ENCODE peak calls at places on chromosomes 12 and 14, in five cellular contexts. One of them, this sample, is unnamed.

GRCh38 chr12:2027379-2027778 is 23.1 kb upstream of the DCP1B start:
- DNase-seq in progenitor cell of endocrine pancreas: no peak
- DNase-seq in lung: no peak
- DNase-seq in HuH-7.5: no peak
- DNase-seq in nephron progenitor cell: no peak
- DNase-seq in this sample: no peak

GRCh38 chr12:58443273-58443980 is 476.9 kb downstream of the LRIG3 start:
- DNase-seq in progenitor cell of endocrine pancreas: no peak
- DNase-seq in nephron progenitor cell: no peak
- DNase-seq in HuH-7.5: no peak
- DNase-seq in lung: no peak
- DNase-seq in this sample: no peak

GRCh38 chr14:90452366-90452765 is 55.5 kb downstream of the CALM1 start:
- DNase-seq in HuH-7.5: no peak
- DNase-seq in progenitor cell of endocrine pancreas: no peak
- DNase-seq in lung: no peak
- DNase-seq in nephron progenitor cell: no peak
- DNase-seq in this sample: no peak

GRCh38 chr14:35400707-35401421 is 3.7 kb downstream of the NFKBIA start:
- DNase-seq in lung: no peak
- DNase-seq in progenitor cell of endocrine pancreas: no peak
- DNase-seq in HuH-7.5: no peak
- DNase-seq in nephron progenitor cell: no peak
- DNase-seq in this sample: no peak

GRCh38 chr14:99241314-99242035 is 30.5 kb downstream of the BCL11B start:
- DNase-seq in nephron progenitor cell: no peak
- DNase-seq in HuH-7.5: no peak
- DNase-seq in progenitor cell of endocrine pancreas: no peak
- DNase-seq in lung: no peak
- DNase-seq in this sample: no peak

GRCh38 chr12:48810817-48811453 is 7.4 kb upstream of the CACNB3 start:
- DNase-seq in nephron progenitor cell: no peak
- DNase-seq in HuH-7.5: no peak
- DNase-seq in progenitor cell of endocrine pancreas: no peak
- DNase-seq in lung: no peak
- DNase-seq in this sample: no peak

GRCh38 chr14:80425686-80426085 is 214.4 kb upstream of the DIO2 start:
- DNase-seq in progenitor cell of endocrine pancreas: no peak
- DNase-seq in nephron progenitor cell: no peak
- DNase-seq in lung: no peak
- DNase-seq in HuH-7.5: no peak
- DNase-seq in this sample: no peak

GRCh38 chr12:111596985-111597730 is 2.0 kb downstream of the ATXN2 start:
- DNase-seq in nephron progenitor cell: peak
- DNase-seq in lung: peak
- DNase-seq in HuH-7.5: peak
- DNase-seq in progenitor cell of endocrine pancreas: no peak
- DNase-seq in this sample: peak

GRCh38 chr14:27688823-27689444 is 1077.7 kb upstream of the FOXG1 start:
- DNase-seq in progenitor cell of endocrine pancreas: no peak
- DNase-seq in nephron progenitor cell: no peak
- DNase-seq in HuH-7.5: no peak
- DNase-seq in lung: no peak
- DNase-seq in this sample: no peak

GRCh38 chr12:100348657-100349454 is 8.0 kb upstream of the SLC17A8 start:
- DNase-seq in HuH-7.5: peak
- DNase-seq in progenitor cell of endocrine pancreas: no peak
- DNase-seq in nephron progenitor cell: no peak
- DNase-seq in lung: no peak
- DNase-seq in this sample: no peak

GRCh38 chr12:32211769-32212156 is 105.1 kb downstream of the BICD1 start:
- DNase-seq in HuH-7.5: no peak
- DNase-seq in lung: no peak
- DNase-seq in progenitor cell of endocrine pancreas: no peak
- DNase-seq in nephron progenitor cell: no peak
- DNase-seq in this sample: no peak

GRCh38 chr14:99728981-99729451 is 44.9 kb downstream of the CYP46A1 start:
- DNase-seq in lung: no peak
- DNase-seq in progenitor cell of endocrine pancreas: no peak
- DNase-seq in HuH-7.5: no peak
- DNase-seq in nephron progenitor cell: no peak
- DNase-seq in this sample: no peak

GRCh38 chr12:51162217-51162616 is 10.7 kb downstream of the TFCP2 start:
- DNase-seq in progenitor cell of endocrine pancreas: no peak
- DNase-seq in nephron progenitor cell: no peak
- DNase-seq in HuH-7.5: no peak
- DNase-seq in lung: no peak
- DNase-seq in this sample: no peak

GRCh38 chr14:71716371-71716770 is 215.9 kb upstream of the RGS6 start:
- DNase-seq in lung: no peak
- DNase-seq in nephron progenitor cell: no peak
- DNase-seq in progenitor cell of endocrine pancreas: no peak
- DNase-seq in HuH-7.5: no peak
- DNase-seq in this sample: no peak

GRCh38 chr14:65946494-65946893 is 534.0 kb downstream of the FUT8 start:
- DNase-seq in lung: no peak
- DNase-seq in HuH-7.5: no peak
- DNase-seq in nephron progenitor cell: peak
- DNase-seq in progenitor cell of endocrine pancreas: no peak
- DNase-seq in this sample: no peak

GRCh38 chr12:121465921-121466799 is 66.2 kb downstream of the RNF34 start:
- DNase-seq in HuH-7.5: peak
- DNase-seq in lung: no peak
- DNase-seq in nephron progenitor cell: peak
- DNase-seq in progenitor cell of endocrine pancreas: no peak
- DNase-seq in this sample: peak

GRCh38 chr12:75550401-75550851 is 39.0 kb upstream of the KRR1 start:
- DNase-seq in progenitor cell of endocrine pancreas: no peak
- DNase-seq in HuH-7.5: no peak
- DNase-seq in nephron progenitor cell: no peak
- DNase-seq in lung: no peak
- DNase-seq in this sample: peak

GRCh38 chr14:91246051-91246852 is 1.7 kb upstream of the GPR68 start:
- DNase-seq in lung: no peak
- DNase-seq in HuH-7.5: no peak
- DNase-seq in nephron progenitor cell: no peak
- DNase-seq in progenitor cell of endocrine pancreas: no peak
- DNase-seq in this sample: no peak

GRCh38 chr14:67059576-67059975 is 129.7 kb upstream of the GARIN2 start:
- DNase-seq in nephron progenitor cell: no peak
- DNase-seq in HuH-7.5: no peak
- DNase-seq in progenitor cell of endocrine pancreas: no peak
- DNase-seq in lung: no peak
- DNase-seq in this sample: no peak

GRCh38 chr12:105506678-105507310 is 176.3 kb downstream of the C12orf75 start:
- DNase-seq in HuH-7.5: no peak
- DNase-seq in nephron progenitor cell: no peak
- DNase-seq in progenitor cell of endocrine pancreas: no peak
- DNase-seq in lung: no peak
- DNase-seq in this sample: no peak

GRCh38 chr12:83848702-83849101 is 1063.9 kb downstream of the SLC6A15 start:
- DNase-seq in progenitor cell of endocrine pancreas: no peak
- DNase-seq in nephron progenitor cell: no peak
- DNase-seq in lung: no peak
- DNase-seq in HuH-7.5: no peak
- DNase-seq in this sample: no peak

GRCh38 chr12:7093892-7094291 is 1.6 kb upstream of the C1R start:
- DNase-seq in lung: no peak
- DNase-seq in HuH-7.5: no peak
- DNase-seq in nephron progenitor cell: no peak
- DNase-seq in progenitor cell of endocrine pancreas: no peak
- DNase-seq in this sample: no peak

GRCh38 chr14:88535813-88536212 is 19.0 kb downstream of the PTPN21 start:
- DNase-seq in nephron progenitor cell: no peak
- DNase-seq in progenitor cell of endocrine pancreas: no peak
- DNase-seq in lung: no peak
- DNase-seq in HuH-7.5: no peak
- DNase-seq in this sample: no peak

GRCh38 chr14:24159777-24160498 is 1.1 kb upstream of the IRF9 start:
- DNase-seq in lung: no peak
- DNase-seq in progenitor cell of endocrine pancreas: no peak
- DNase-seq in HuH-7.5: no peak
- DNase-seq in nephron progenitor cell: no peak
- DNase-seq in this sample: no peak

GRCh38 chr12:29552324-29552927 is 54.9 kb upstream of the OVCH1 start:
- DNase-seq in nephron progenitor cell: peak
- DNase-seq in HuH-7.5: no peak
- DNase-seq in lung: peak
- DNase-seq in progenitor cell of endocrine pancreas: peak
- DNase-seq in this sample: peak

GRCh38 chr12:116959845-116960514 is 49.2 kb downstream of the FBXW8 start:
- DNase-seq in lung: no peak
- DNase-seq in nephron progenitor cell: no peak
- DNase-seq in HuH-7.5: no peak
- DNase-seq in progenitor cell of endocrine pancreas: no peak
- DNase-seq in this sample: no peak

GRCh38 chr14:94036328-94037167 is 10.4 kb downstream of the OTUB2 start:
- DNase-seq in progenitor cell of endocrine pancreas: peak
- DNase-seq in HuH-7.5: peak
- DNase-seq in nephron progenitor cell: peak
- DNase-seq in lung: peak
- DNase-seq in this sample: peak

GRCh38 chr12:94636462-94637085 is 13.8 kb downstream of the TMCC3 start:
- DNase-seq in lung: no peak
- DNase-seq in HuH-7.5: no peak
- DNase-seq in nephron progenitor cell: peak
- DNase-seq in progenitor cell of endocrine pancreas: no peak
- DNase-seq in this sample: no peak

GRCh38 chr12:100843061-100843460 is 48.5 kb downstream of the ANO4 start:
- DNase-seq in HuH-7.5: no peak
- DNase-seq in progenitor cell of endocrine pancreas: no peak
- DNase-seq in nephron progenitor cell: no peak
- DNase-seq in lung: no peak
- DNase-seq in this sample: no peak

GRCh38 chr14:55911794-55912193 is 206.4 kb upstream of the PELI2 start:
- DNase-seq in lung: no peak
- DNase-seq in nephron progenitor cell: no peak
- DNase-seq in progenitor cell of endocrine pancreas: no peak
- DNase-seq in HuH-7.5: no peak
- DNase-seq in this sample: no peak

GRCh38 chr14:66503532-66503931 is 4.4 kb upstream of the GPHN start:
- DNase-seq in nephron progenitor cell: no peak
- DNase-seq in lung: no peak
- DNase-seq in progenitor cell of endocrine pancreas: no peak
- DNase-seq in HuH-7.5: no peak
- DNase-seq in this sample: no peak

GRCh38 chr14:91405241-91405721 is 12.3 kb downstream of the CCDC88C start:
- DNase-seq in HuH-7.5: no peak
- DNase-seq in lung: no peak
- DNase-seq in nephron progenitor cell: no peak
- DNase-seq in progenitor cell of endocrine pancreas: no peak
- DNase-seq in this sample: no peak

This sample was measured in stomach.